ENCODE peak calls at places on chromosomes 1 and 21, in eight cellular contexts. I is left ventricle myocardium inferior; Y is brain microvascular endothelial cell; R is CD4-positive, CD25-positive, alpha-beta regulatory T cell; F is neural progenitor cell; X is H1; C is PC-9; O is aorta. G is an unnamed sample.
A peak's percentile ranks its signal among the peaks of the same experiment; 100 is the strongest.

GRCh38 chr1:61082336-61083013 is at the start of gene NFIA:
- DNase-seq in X (no peak), R (peak; percentile 23), O (peak; percentile 76), I (peak; percentile 54), C (peak; percentile 52), Y (peak; percentile 68), F (no peak), G (no peak)

GRCh38 chr1:41728403-41729202 is 190.1 kb downstream of the HIVEP3 start:
- DNase-seq in C (no peak), I (no peak), X (no peak), R (no peak), O (peak; percentile 64), F (no peak), Y (peak; percentile 19), G (no peak)

GRCh38 chr1:184567648-184568047 is 180.8 kb downstream of the C1orf21 start:
- DNase-seq in O (no peak), X (no peak), C (peak; percentile 25), F (peak; percentile 24), Y (peak; percentile 84), R (no peak), I (no peak), G (no peak)

GRCh38 chr1:16111771-16112557 is 38.5 kb upstream of the FAM131C start:
- DNase-seq in R (no peak), F (no peak), X (no peak), Y (peak; percentile 66), I (no peak), O (peak; percentile 71), C (no peak), G (no peak)

GRCh38 chr1:170326221-170326620 is 180.5 kb downstream of the NTMT2 start:
- DNase-seq in O (no peak), I (no peak), F (no peak), C (no peak), R (no peak), X (no peak), Y (no peak), G (no peak)

GRCh38 chr21:38337793-38338192 is 81.0 kb downstream of the KCNJ15 start:
- DNase-seq in F (no peak), I (no peak), X (no peak), R (no peak), C (no peak), Y (no peak), O (no peak), G (no peak)

GRCh38 chr1:90835172-90835660 is 118.1 kb upstream of the BARHL2 start:
- DNase-seq in C (no peak), I (no peak), X (no peak), F (peak; percentile 65), O (no peak), R (no peak), Y (no peak), G (no peak)

GRCh38 chr1:11847667-11848445 is at the start of gene NPPA:
- DNase-seq in C (no peak), F (no peak), O (no peak), R (no peak), X (no peak), Y (no peak), I (peak; percentile 26), G (no peak)

GRCh38 chr1:209029737-209030136 is 553.8 kb upstream of the CAMK1G start:
- DNase-seq in Y (no peak), O (no peak), I (no peak), C (no peak), X (no peak), R (no peak), F (no peak), G (no peak)

GRCh38 chr1:218164111-218164929 is 120.8 kb upstream of the RRP15 start:
- DNase-seq in C (no peak), R (peak; percentile 11), I (peak; percentile 28), O (peak; percentile 52), F (peak; percentile 90), X (peak; percentile 43), Y (peak; percentile 9), G (no peak)

GRCh38 chr1:44421374-44422028 is 16.4 kb downstream of the RNF220 start:
- DNase-seq in F (peak; percentile 56), R (no peak), O (no peak), Y (no peak), I (no peak), C (no peak), X (no peak), G (no peak)

GRCh38 chr1:1833916-1834325 is 55.7 kb upstream of the NADK start:
- DNase-seq in I (no peak), C (no peak), X (no peak), O (no peak), R (no peak), F (peak; percentile 67), Y (peak; percentile 56), G (no peak)

GRCh38 chr1:41356752-41357151 is 4.5 kb upstream of the FOXO6 start:
- DNase-seq in O (no peak), X (no peak), Y (no peak), I (no peak), C (no peak), R (no peak), F (peak; percentile 0), G (no peak)

GRCh38 chr1:227893696-227894305 is 53.9 kb downstream of the WNT9A start:
- DNase-seq in Y (no peak), R (no peak), X (no peak), O (no peak), C (peak; percentile 87), F (peak; percentile 2), I (no peak), G (no peak)

GRCh38 chr1:11752359-11753208 is 9.4 kb upstream of the C1orf167 start:
- DNase-seq in C (no peak), F (peak; percentile 52), O (no peak), X (no peak), I (no peak), Y (no peak), R (no peak), G (no peak)

GRCh38 chr1:84889437-84889836 is 3.6 kb downstream of the LPAR3 start:
- DNase-seq in Y (no peak), F (no peak), C (no peak), I (no peak), R (no peak), O (no peak), X (no peak), G (no peak)

GRCh38 chr1:84888753-84889152 is 4.3 kb downstream of the LPAR3 start:
- DNase-seq in F (no peak), O (no peak), I (no peak), R (peak; percentile 69), X (no peak), Y (no peak), C (no peak), G (no peak)

GRCh38 chr1:84892657-84893618 is at the start of gene LPAR3:
- DNase-seq in Y (no peak), R (peak; percentile 19), I (peak; percentile 36), X (no peak), C (no peak), F (peak; percentile 92), O (no peak), G (no peak)

GRCh38 chr1:84887261-84887934 is 5.6 kb downstream of the LPAR3 start:
- DNase-seq in R (no peak), Y (no peak), C (no peak), X (no peak), O (no peak), I (no peak), F (no peak), G (no peak)

GRCh38 chr1:84890581-84890980 is 2.4 kb downstream of the LPAR3 start:
- DNase-seq in C (no peak), X (no peak), Y (no peak), O (no peak), R (no peak), F (no peak), I (no peak), G (no peak)
- H3K27me3 ChIP-seq in C (no peaks in the 10 kb centered on the region), X (peaks cover 4% of the 10 kb centered on the region), Y (peaks cover 38% of the 10 kb centered on the region), O (no peaks in the 10 kb centered on the region), R (peaks cover 21% of the 10 kb centered on the region), F (peaks cover 52% of the 10 kb centered on the region), I (peaks cover 38% of the 10 kb centered on the region), G (peaks cover 5% of the 10 kb centered on the region)

GRCh38 chr1:151289080-151289935 is 7.2 kb downstream of the ZNF687 start:
- DNase-seq in I (no peak), C (no peak), X (no peak), Y (no peak), O (no peak), R (no peak), F (no peak), G (no peak)

GRCh38 chr1:151289991-151290708 is 8.1 kb downstream of the ZNF687 start:
- DNase-seq in O (no peak), F (no peak), I (no peak), X (no peak), R (no peak), Y (no peak), C (no peak), G (no peak)

GRCh38 chr1:151287341-151287699 is 5.2 kb downstream of the ZNF687 start:
- DNase-seq in I (no peak), R (no peak), Y (no peak), X (no peak), C (no peak), F (no peak), O (no peak), G (no peak)

GRCh38 chr1:151287767-151288500 is 5.8 kb downstream of the ZNF687 start:
- DNase-seq in Y (no peak), X (no peak), R (no peak), C (no peak), F (no peak), I (no peak), O (no peak), G (no peak)

GRCh38 chr1:151288502-151288901 is 6.4 kb downstream of the ZNF687 start:
- DNase-seq in Y (no peak), O (no peak), I (no peak), X (no peak), F (no peak), R (no peak), C (no peak), G (no peak)
- H3K36me3 ChIP-seq in Y (peaks cover 62% of the 10 kb centered on the region), O (peaks cover 13% of the 10 kb centered on the region), I (peaks cover 73% of the 10 kb centered on the region), X (peaks cover 78% of the 10 kb centered on the region), F (no peaks in the 10 kb centered on the region), R (peaks cover 60% of the 10 kb centered on the region), C (peaks cover 4% of the 10 kb centered on the region), G (peaks cover 54% of the 10 kb centered on the region)

DNA sequence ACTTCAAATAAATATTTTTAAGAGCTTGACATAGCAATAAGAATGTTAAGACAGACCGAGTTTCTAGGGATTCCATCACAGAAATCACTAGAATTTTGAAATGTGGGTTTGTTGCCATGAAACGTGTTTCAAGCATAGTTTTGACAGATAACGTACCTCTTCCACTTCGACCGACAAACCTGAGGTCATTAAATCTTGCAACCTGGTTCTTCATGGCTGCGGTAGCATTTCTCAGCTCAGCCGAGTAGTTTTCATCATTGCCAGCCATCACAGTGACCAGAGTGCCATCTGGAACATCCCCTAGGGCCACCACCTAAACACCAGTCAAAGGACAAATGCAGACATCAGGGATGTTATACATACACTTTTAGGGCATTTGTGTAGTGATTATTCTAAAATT is 168.7 kb downstream of the RUNX1 start:
- DNase-seq in X (no peak), I (no peak), R (no peak), F (no peak), C (no peak), O (no peak), Y (no peak), G (no peak)
- H3K27me3 ChIP-seq in X (peaks cover 22% of the 10 kb centered on the region), I (peaks cover 58% of the 10 kb centered on the region), R (no peaks in the 10 kb centered on the region), F (peaks cover 53% of the 10 kb centered on the region), C (no peaks in the 10 kb centered on the region), O (no peaks in the 10 kb centered on the region), Y (no peaks in the 10 kb centered on the region), G (peaks cover 14% of the 10 kb centered on the region)

DNA sequence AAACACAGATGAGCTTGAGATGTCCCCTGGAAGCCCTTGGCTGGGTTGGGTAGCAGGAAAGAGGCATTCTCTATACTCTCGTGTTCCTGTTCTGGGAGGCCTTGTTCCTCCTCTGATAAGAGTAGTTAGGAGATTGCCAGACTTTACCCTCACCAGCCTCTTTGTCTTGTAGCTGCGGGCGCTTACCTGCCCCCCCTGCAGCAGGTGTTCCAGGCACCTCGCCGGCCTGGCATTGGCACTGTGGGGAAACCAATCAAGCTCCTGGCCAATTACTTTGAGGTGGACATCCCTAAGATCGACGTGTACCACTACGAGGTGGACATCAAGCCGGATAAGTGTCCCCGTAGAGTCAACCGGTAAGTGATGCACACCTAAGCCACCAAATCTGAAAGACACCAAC is 5.2 kb downstream of the AGO1 start:
- DNase-seq in F (no peak), X (no peak), C (no peak), I (no peak), Y (no peak), O (no peak), R (no peak), G (no peak)
- H3K36me3 ChIP-seq in F (peaks cover 10% of the 10 kb centered on the region), X (peaks cover 32% of the 10 kb centered on the region), C (peaks cover 13% of the 10 kb centered on the region), I (peaks cover 43% of the 10 kb centered on the region), Y (no peaks in the 10 kb centered on the region), O (peaks cover 2% of the 10 kb centered on the region), R (peaks cover 35% of the 10 kb centered on the region), G (peaks cover 13% of the 10 kb centered on the region)

G was measured in iPS DF 6.9.